ENCODE peak calls at places on chromosomes 3 and 15, in four cellular contexts. One of them, this sample, is unnamed.

GRCh38 chr15:69719527-69719926 is 266.9 kb downstream of the RPLP1 start:
- DNase-seq in right lobe of liver: no peak
- DNase-seq in A549: no peak
- DNase-seq in mammary epithelial cell: no peak
- DNase-seq in this sample: no peak

GRCh38 chr15:41011055-41011815 is 58.0 kb downstream of the CHAC1 start:
- DNase-seq in right lobe of liver: no peak
- DNase-seq in mammary epithelial cell: no peak
- DNase-seq in A549: no peak
- DNase-seq in this sample: no peak

GRCh38 chr15:34647569-34648334 is 64.3 kb upstream of the GOLGA8B start:
- DNase-seq in right lobe of liver: no peak
- DNase-seq in A549: no peak
- DNase-seq in mammary epithelial cell: no peak
- DNase-seq in this sample: no peak

GRCh38 chr3:127684871-127685707 is 12.3 kb downstream of the ABTB1 start:
- DNase-seq in A549: no peak
- DNase-seq in right lobe of liver: peak
- DNase-seq in mammary epithelial cell: no peak
- DNase-seq in this sample: no peak

GRCh38 chr15:64928626-64929220 is 17.0 kb downstream of the ANKDD1A start:
- DNase-seq in A549: no peak
- DNase-seq in right lobe of liver: no peak
- DNase-seq in mammary epithelial cell: no peak
- DNase-seq in this sample: no peak

GRCh38 chr15:51111061-51111460 is 16.4 kb upstream of the TNFAIP8L3 start:
- DNase-seq in right lobe of liver: no peak
- DNase-seq in A549: no peak
- DNase-seq in mammary epithelial cell: no peak
- DNase-seq in this sample: no peak

GRCh38 chr3:33437556-33438283 is 2.5 kb downstream of the UBP1 start:
- DNase-seq in mammary epithelial cell: peak
- DNase-seq in right lobe of liver: no peak
- DNase-seq in A549: peak
- DNase-seq in this sample: peak

GRCh38 chr3:124762612-124763011 is 32.4 kb downstream of the UMPS start:
- DNase-seq in A549: no peak
- DNase-seq in mammary epithelial cell: no peak
- DNase-seq in right lobe of liver: no peak
- DNase-seq in this sample: no peak

GRCh38 chr15:82197734-82198594 is 64.6 kb downstream of the EFL1 start:
- DNase-seq in A549: peak
- DNase-seq in mammary epithelial cell: peak
- DNase-seq in right lobe of liver: no peak
- DNase-seq in this sample: peak

GRCh38 chr15:99117111-99117510 is 12.2 kb downstream of the SYNM start:
- DNase-seq in right lobe of liver: no peak
- DNase-seq in A549: no peak
- DNase-seq in mammary epithelial cell: no peak
- DNase-seq in this sample: no peak

GRCh38 chr3:32222950-32223349 is 15.5 kb upstream of the CMTM8 start:
- DNase-seq in mammary epithelial cell: no peak
- DNase-seq in A549: no peak
- DNase-seq in right lobe of liver: no peak
- DNase-seq in this sample: no peak

GRCh38 chr3:38000242-38000916 is 9.8 kb downstream of the VILL start:
- DNase-seq in A549: no peak
- DNase-seq in mammary epithelial cell: no peak
- DNase-seq in right lobe of liver: peak
- DNase-seq in this sample: no peak
- TF ChIP-seq CTCF in A549: no peak
- TF ChIP-seq CTCF in mammary epithelial cell: no peak
- TF ChIP-seq CTCF in right lobe of liver: no peak
- TF ChIP-seq CTCF in this sample: no peak

GRCh38 chr15:57542505-57542817 is 49.2 kb upstream of the MYZAP start:
- DNase-seq in mammary epithelial cell: no peak
- DNase-seq in A549: no peak
- DNase-seq in right lobe of liver: no peak
- DNase-seq in this sample: no peak
- TF ChIP-seq CTCF in mammary epithelial cell: no peak
- TF ChIP-seq CTCF in A549: peak
- TF ChIP-seq CTCF in right lobe of liver: no peak
- TF ChIP-seq CTCF in this sample: no peak

GRCh38 chr3:184895350-184895749 is 83.4 kb downstream of the VPS8 start:
- DNase-seq in right lobe of liver: no peak
- DNase-seq in A549: no peak
- DNase-seq in mammary epithelial cell: no peak
- DNase-seq in this sample: no peak

GRCh38 chr3:184884359-184885017 is 72.5 kb downstream of the VPS8 start:
- DNase-seq in A549: no peak
- DNase-seq in mammary epithelial cell: no peak
- DNase-seq in right lobe of liver: no peak
- DNase-seq in this sample: no peak

GRCh38 chr3:184894051-184894450 is 82.1 kb downstream of the VPS8 start:
- DNase-seq in mammary epithelial cell: no peak
- DNase-seq in A549: no peak
- DNase-seq in right lobe of liver: no peak
- DNase-seq in this sample: no peak

GRCh38 chr3:184885112-184885511 is 73.1 kb downstream of the VPS8 start:
- DNase-seq in A549: no peak
- DNase-seq in mammary epithelial cell: no peak
- DNase-seq in right lobe of liver: no peak
- DNase-seq in this sample: no peak

GRCh38 chr3:184889312-184889904 is 77.4 kb downstream of the VPS8 start:
- DNase-seq in mammary epithelial cell: no peak
- DNase-seq in right lobe of liver: no peak
- DNase-seq in A549: no peak
- DNase-seq in this sample: no peak
- TF ChIP-seq CTCF in mammary epithelial cell: no peak
- TF ChIP-seq CTCF in right lobe of liver: no peak
- TF ChIP-seq CTCF in A549: no peak
- TF ChIP-seq CTCF in this sample: no peak

DNA sequence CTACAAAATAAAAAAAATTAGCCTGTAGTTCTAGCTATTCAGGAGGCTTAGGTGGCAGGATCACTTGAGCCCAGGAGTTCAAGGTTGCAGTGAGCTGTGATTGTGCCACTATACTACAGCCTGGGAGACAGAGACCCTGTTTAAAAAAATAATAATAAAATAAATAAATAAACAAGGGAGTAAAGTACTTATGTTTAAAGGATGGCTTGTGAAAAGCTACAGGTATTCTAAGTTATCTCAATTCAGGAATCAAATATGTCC is 74.2 kb downstream of the ANKRD28 start:
- DNase-seq in A549: no peak
- DNase-seq in mammary epithelial cell: no peak
- DNase-seq in right lobe of liver: no peak
- DNase-seq in this sample: no peak
- TF ChIP-seq CTCF in A549: no peak
- TF ChIP-seq CTCF in mammary epithelial cell: no peak
- TF ChIP-seq CTCF in right lobe of liver: no peak
- TF ChIP-seq CTCF in this sample: no peak

GRCh38 chr3:14608298-14608697 is 43.3 kb upstream of the CCDC174 start:
- DNase-seq in mammary epithelial cell: no peak
- DNase-seq in right lobe of liver: no peak
- DNase-seq in A549: no peak
- DNase-seq in this sample: no peak
- TF ChIP-seq CTCF in mammary epithelial cell: peak
- TF ChIP-seq CTCF in right lobe of liver: no peak
- TF ChIP-seq CTCF in A549: peak
- TF ChIP-seq CTCF in this sample: no peak

GRCh38 chr3:14125193-14126016 is 553 bp downstream of the TMEM43 start:
- DNase-seq in right lobe of liver: peak
- DNase-seq in mammary epithelial cell: peak
- DNase-seq in A549: peak
- DNase-seq in this sample: peak
- TF ChIP-seq CTCF in right lobe of liver: no peak
- TF ChIP-seq CTCF in mammary epithelial cell: peak
- TF ChIP-seq CTCF in A549: no peak
- TF ChIP-seq CTCF in this sample: peak

DNA sequence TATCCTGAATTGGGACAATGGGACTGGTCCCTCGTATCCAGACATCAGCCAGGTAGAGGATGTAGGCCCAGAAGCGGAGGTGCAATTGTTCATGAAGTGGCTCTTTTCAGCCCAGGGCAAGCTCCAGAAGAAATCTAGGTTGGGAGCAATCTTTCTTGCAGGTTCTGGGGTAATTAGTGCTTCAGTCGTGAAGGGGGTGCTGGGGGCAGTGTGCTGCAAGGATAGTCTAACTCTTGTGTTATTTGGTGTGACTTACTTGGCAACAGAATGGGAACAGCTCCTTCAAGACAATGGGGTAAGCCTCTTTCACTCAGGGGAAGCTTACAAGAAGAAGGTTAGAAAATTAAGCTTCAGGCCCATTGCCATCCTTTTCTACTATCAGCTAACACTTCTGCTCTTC is 273.0 kb downstream of the DIPK2A start:
- DNase-seq in mammary epithelial cell: no peak
- DNase-seq in right lobe of liver: no peak
- DNase-seq in A549: peak
- DNase-seq in this sample: no peak
- TF ChIP-seq CTCF in mammary epithelial cell: no peak
- TF ChIP-seq CTCF in right lobe of liver: no peak
- TF ChIP-seq CTCF in A549: no peak
- TF ChIP-seq CTCF in this sample: no peak

DNA sequence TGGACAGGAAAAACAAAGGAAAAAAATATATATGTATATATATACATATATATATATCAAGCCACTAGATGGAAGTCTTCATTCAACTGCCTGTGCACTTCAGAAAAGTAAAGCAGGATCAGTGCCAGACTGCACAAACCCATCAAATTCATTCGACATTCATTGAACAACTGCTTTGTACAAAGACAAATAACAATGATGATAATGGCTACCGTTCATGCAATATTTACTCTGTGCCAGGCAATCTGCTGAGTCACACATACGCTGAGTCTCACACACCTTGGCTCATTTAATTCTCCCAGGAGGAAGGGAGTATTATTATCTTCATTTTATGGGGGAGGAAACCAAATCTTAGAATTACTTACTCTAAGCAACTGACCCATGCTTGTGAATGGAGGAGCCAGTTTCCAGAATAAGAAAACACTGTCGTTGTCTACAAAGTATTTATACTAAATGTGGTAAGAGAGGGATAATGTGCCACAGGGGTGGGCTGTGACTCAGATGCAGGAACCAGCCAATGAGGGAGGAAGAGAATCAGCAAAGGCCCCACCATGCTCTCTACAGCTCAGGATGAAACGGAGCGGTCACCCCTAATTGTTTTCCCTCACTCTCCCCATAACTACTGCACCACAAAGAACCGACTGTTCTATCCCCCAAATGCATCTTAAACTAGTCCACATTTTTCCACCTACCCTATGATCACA is 44.4 kb downstream of the BFSP2 start:
- DNase-seq in A549: peak
- DNase-seq in right lobe of liver: no peak
- DNase-seq in mammary epithelial cell: peak
- DNase-seq in this sample: peak
- TF ChIP-seq CTCF in A549: peak
- TF ChIP-seq CTCF in right lobe of liver: no peak
- TF ChIP-seq CTCF in mammary epithelial cell: peak
- TF ChIP-seq CTCF in this sample: peak

This sample was measured in astrocyte of the spinal cord.